ENCODE peak calls at places on chromosomes 11 and 22, in four cellular contexts. B is Right ventricle myocardium inferior, J is heart right ventricle, L is omental fat pad. K is an unnamed sample.

GRCh38 chr11:78532991-78533861 is 41.4 kb downstream of the NARS2 start:
- ATAC-seq in B (no peak), J (no peak), L (no peak), K (no peak)

GRCh38 chr11:14373941-14374646 is 15.1 kb upstream of the RRAS2 start:
- ATAC-seq in B (peak), J (peak), L (peak), K (no peak)

GRCh38 chr11:102733232-102733875 is 8.6 kb upstream of the MMP8 start:
- ATAC-seq in B (no peak), J (no peak), L (no peak), K (peak)

GRCh38 chr11:130781906-130782305 is 134.4 kb downstream of the SNX19 start:
- ATAC-seq in B (no peak), J (no peak), L (peak), K (no peak)

GRCh38 chr11:130881475-130882137 is 34.7 kb downstream of the SNX19 start:
- ATAC-seq in B (no peak), J (no peak), L (no peak), K (peak)

GRCh38 chr11:60944504-60945294 is 7.3 kb downstream of the SLC15A3 start:
- ATAC-seq in B (no peak), J (no peak), L (no peak), K (no peak)

GRCh38 chr11:94895451-94895850 is 77.9 kb downstream of the CWC15 start:
- ATAC-seq in B (peak), J (peak), L (no peak), K (no peak)

GRCh38 chr22:50620861-50621490 is 7.0 kb downstream of the ARSA start:
- ATAC-seq in B (peak), J (peak), L (no peak), K (peak)

GRCh38 chr11:122656631-122657101 is 1.1 kb downstream of the UBASH3B start:
- ATAC-seq in B (no peak), J (no peak), L (peak), K (peak)

GRCh38 chr11:1819115-1819514 is 15.7 kb upstream of the SYT8 start:
- ATAC-seq in B (no peak), J (no peak), L (no peak), K (no peak)

GRCh38 chr11:107741044-107741823 is 29.4 kb upstream of the SLN start:
- ATAC-seq in B (peak), J (no peak), L (no peak), K (peak)

GRCh38 chr11:112962854-112963367 is 1.7 kb downstream of the NCAM1 start:
- ATAC-seq in B (peak), J (peak), L (peak), K (no peak)

K was measured in activated T-helper 17 cell treated with anti-CD3 and anti-CD28 coated beads, Interleukin-2, amount 50 U/mL, for 72 hours.